ENCODE peak calls at places on chromosomes 5 and 9, in ten cellular contexts. X is stromal cell of bone marrow; K is activated CD4-positive, alpha-beta T cell treated with anti-CD3 and anti-CD28 coated beads for 36 hours; P is germinal center; G is HTR-8/SVneo; B is T-helper 17 cell; F is stimulated activated CD4-positive, alpha-beta T cell treated with anti-CD3 and anti-CD28 coated beads, Interleukin-15, amount 100 ng/mL, for 1 hour; O is C1 segment of cervical spinal cord; Y is sigmoid colon; C is fibroblast of pulmonary artery. J is an unnamed sample.

GRCh38 chr5:59209758-59210359 is 627.0 kb downstream of the RAB3C start:
- DNase-seq in X (no peak), K (no peak), P (no peak), G (no peak), B (no peak), F (no peak), O (no peak), Y (no peak), C (peak; percentile 77), J (no peak)

GRCh38 chr5:137605377-137605776 is 106.3 kb upstream of the SPOCK1 start:
- DNase-seq in X (no peak), K (no peak), P (no peak), G (peak; percentile 45), B (no peak), F (no peak), O (no peak), Y (no peak), C (peak; percentile 25), J (no peak)

GRCh38 chr9:110148868-110149267 is 59.1 kb downstream of the C9orf152 start:
- DNase-seq in X (peak; percentile 59), K (no peak), P (no peak), G (no peak), B (no peak), F (no peak), O (no peak), Y (no peak), C (no peak), J (no peak)

GRCh38 chr5:86968311-86968753 is 299.4 kb upstream of the RASA1 start:
- DNase-seq in X (peak; percentile 47), K (no peak), P (no peak), G (peak; percentile 9), B (no peak), F (no peak), O (no peak), Y (no peak), C (peak; percentile 85), J (peak; percentile 54)

GRCh38 chr5:140341591-140341990 is 4.8 kb downstream of the HBEGF start:
- DNase-seq in X (no peak), K (no peak), P (no peak), G (no peak), B (no peak), F (no peak), O (no peak), Y (peak; percentile 84), C (no peak), J (no peak)

GRCh38 chr5:174402224-174402812 is 322.1 kb upstream of the MSX2 start:
- DNase-seq in X (no peak), K (no peak), P (no peak), G (no peak), B (no peak), F (no peak), O (no peak), Y (no peak), C (no peak), J (no peak)

GRCh38 chr5:88688981-88689661 is 193.9 kb downstream of the MEF2C start:
- DNase-seq in X (no peak), K (no peak), P (no peak), G (no peak), B (no peak), F (no peak), O (no peak), Y (no peak), C (no peak), J (no peak)

GRCh38 chr5:56759521-56759920 is 55.8 kb upstream of the MAP3K1 start:
- DNase-seq in X (no peak), K (no peak), P (no peak), G (no peak), B (no peak), F (no peak), O (no peak), Y (no peak), C (no peak), J (no peak)

GRCh38 chr9:23326597-23326996 is 499.4 kb downstream of the ELAVL2 start:
- DNase-seq in X (no peak), K (no peak), P (no peak), G (no peak), B (no peak), F (no peak), O (no peak), Y (no peak), C (no peak), J (no peak)

GRCh38 chr5:150419630-150420270 is 7.0 kb upstream of the CD74 start:
- DNase-seq in X (no peak), K (no peak), P (no peak), G (no peak), B (no peak), F (no peak), O (no peak), Y (no peak), C (no peak), J (no peak)

GRCh38 chr9:78860806-78861475 is 564.0 kb downstream of the PSAT1 start:
- DNase-seq in X (no peak), K (no peak), P (no peak), G (peak; percentile 4), B (no peak), F (no peak), O (no peak), Y (no peak), C (peak; percentile 69), J (no peak)

GRCh38 chr5:128973244-128973643 is 8.0 kb downstream of the SLC27A6 start:
- DNase-seq in X (no peak), K (no peak), P (no peak), G (no peak), B (no peak), F (no peak), O (no peak), Y (no peak), C (no peak), J (no peak)

GRCh38 chr5:154371687-154372086 is 74.1 kb upstream of the SAP30L start:
- DNase-seq in X (peak; percentile 87), K (no peak), P (no peak), G (no peak), B (no peak), F (no peak), O (no peak), Y (no peak), C (peak; percentile 93), J (no peak)

GRCh38 chr9:123364241-123364824 is 8.3 kb downstream of the CRB2 start:
- DNase-seq in X (peak; percentile 16), K (no peak), P (no peak), G (no peak), B (no peak), F (no peak), O (no peak), Y (no peak), C (peak; percentile 78), J (no peak)

GRCh38 chr9:7234144-7234543 is 476.4 kb downstream of the KDM4C start:
- DNase-seq in X (no peak), K (peak; percentile 76), P (peak; percentile 21), G (no peak), B (no peak), F (no peak), O (no peak), Y (no peak), C (peak; percentile 59), J (peak; percentile 41)

GRCh38 chr9:134413890-134414731 is 87.9 kb downstream of the RXRA start:
- DNase-seq in X (peak; percentile 50), K (no peak), P (no peak), G (peak; percentile 74), B (no peak), F (no peak), O (no peak), Y (peak; percentile 96), C (peak; percentile 81), J (peak; percentile 50)

GRCh38 chr9:83919111-83919510 is 2.1 kb downstream of the KIF27 start:
- DNase-seq in X (no peak), K (no peak), P (no peak), G (no peak), B (no peak), F (no peak), O (no peak), Y (no peak), C (no peak), J (no peak)

GRCh38 chr5:175741556-175741955 is 83.7 kb downstream of the HRH2 start:
- DNase-seq in X (no peak), K (no peak), P (no peak), G (no peak), B (no peak), F (no peak), O (no peak), Y (no peak), C (no peak), J (no peak)

GRCh38 chr5:142810081-142810480 is 39.9 kb downstream of the ARHGAP26 start:
- DNase-seq in X (no peak), K (no peak), P (no peak), G (no peak), B (no peak), F (no peak), O (no peak), Y (no peak), C (peak; percentile 56), J (no peak)

GRCh38 chr9:16241231-16241630 is 629.2 kb downstream of the BNC2 start:
- DNase-seq in X (no peak), K (no peak), P (no peak), G (no peak), B (no peak), F (no peak), O (no peak), Y (no peak), C (peak; percentile 22), J (no peak)

GRCh38 chr5:80076131-80077101 is 41.3 kb downstream of the THBS4 start:
- DNase-seq in X (no peak), K (no peak), P (no peak), G (no peak), B (no peak), F (no peak), O (no peak), Y (no peak), C (no peak), J (no peak)

GRCh38 chr9:98253563-98253962 is 1.9 kb downstream of the TBC1D2 start:
- DNase-seq in X (no peak), K (no peak), P (no peak), G (no peak), B (no peak), F (no peak), O (no peak), Y (no peak), C (no peak), J (no peak)